ENCODE peak calls at places on chromosome 6, in four cellular contexts. D is mesenchymal stem cell, G is IMR-90, O is neuronal stem cell. F is an unnamed sample.

GRCh38 chr6:1705183-1705582 is 95.5 kb downstream of the FOXC1 start:
- DNase-seq in O (no peak), G (no peak), D (no peak), F (no peak)

GRCh38 chr6:116070990-116071389 is 10.3 kb upstream of the FRK start:
- DNase-seq in O (no peak), G (peak; percentile 21), D (no peak), F (no peak)

GRCh38 chr6:155352812-155353211 is 38.5 kb upstream of the TFB1M start:
- DNase-seq in G (peak; percentile 90), O (no peak), D (peak; percentile 47), F (no peak)

GRCh38 chr6:134111062-134111677 is 58.7 kb upstream of the SLC2A12 start:
- DNase-seq in G (peak; percentile 68), O (peak; percentile 21), D (peak; percentile 70), F (peak; percentile 58)

GRCh38 chr6:42250509-42250908 is 32.8 kb upstream of the MRPS10 start:
- DNase-seq in D (no peak), O (peak; percentile 73), G (no peak), F (no peak)

GRCh38 chr6:1143655-1144054 is 168.2 kb upstream of the FOXQ1 start:
- DNase-seq in O (no peak), D (peak; percentile 20), G (peak; percentile 87), F (no peak)

GRCh38 chr6:25706314-25707014 is 48.1 kb upstream of the SLC17A4 start:
- DNase-seq in O (no peak), G (no peak), D (peak; percentile 2), F (no peak)

GRCh38 chr6:52534966-52535390 is 41.9 kb downstream of the TRAM2 start:
- DNase-seq in D (no peak), G (no peak), O (no peak), F (no peak)

GRCh38 chr6:139381216-139381615 is 6.8 kb upstream of the CITED2 start:
- DNase-seq in O (no peak), G (peak; percentile 50), D (no peak), F (no peak)

GRCh38 chr6:13445005-13445743 is 42.2 kb downstream of the GFOD1 start:
- DNase-seq in O (no peak), G (peak; percentile 64), D (no peak), F (no peak)

GRCh38 chr6:29656798-29657197 is at the start of gene MOG:
- DNase-seq in O (no peak), D (no peak), G (no peak), F (no peak)

GRCh38 chr6:156729248-156729647 is 47.9 kb upstream of the ARID1B start:
- DNase-seq in D (peak; percentile 54), O (no peak), G (peak; percentile 68), F (no peak)

GRCh38 chr6:159505140-159505922 is 187.7 kb downstream of the SOD2 start:
- DNase-seq in D (no peak), G (no peak), O (no peak), F (no peak)

GRCh38 chr6:157107915-157108651 is 215.2 kb downstream of the TMEM242 start:
- DNase-seq in O (no peak), D (peak; percentile 98), G (peak; percentile 98), F (no peak)

GRCh38 chr6:99241905-99242534 is 107.5 kb downstream of the FAXC start:
- DNase-seq in O (peak; percentile 35), G (peak; percentile 40), D (peak; percentile 13), F (peak; percentile 45)

GRCh38 chr6:53426544-53427270 is 78.0 kb upstream of the ELOVL5 start:
- DNase-seq in G (no peak), D (no peak), O (no peak), F (no peak)

GRCh38 chr6:85458184-85458583 is 8.3 kb downstream of the NT5E start:
- DNase-seq in O (no peak), D (no peak), G (no peak), F (no peak)

GRCh38 chr6:34237316-34237721 is 646 bp downstream of the HMGA1 start:
- DNase-seq in O (no peak), G (no peak), D (no peak), F (no peak)

GRCh38 chr6:110331816-110332215 is 26.3 kb downstream of the METTL24 start:
- DNase-seq in D (peak; percentile 61), G (peak; percentile 2), O (no peak), F (peak; percentile 37)

GRCh38 chr6:148747145-148747492 is 289 bp downstream of the UST start:
- DNase-seq in O (peak; percentile 54), G (peak; percentile 42), D (peak; percentile 66), F (no peak)

GRCh38 chr6:53302678-53303360 is 45.9 kb downstream of the ELOVL5 start:
- DNase-seq in G (peak; percentile 82), O (no peak), D (peak; percentile 66), F (no peak)

GRCh38 chr6:84967965-84968364 is 203.6 kb upstream of the TBX18 start:
- DNase-seq in G (no peak), D (no peak), O (no peak), F (no peak)

GRCh38 chr6:27296106-27296783 is 15.8 kb downstream of the POM121L2 start:
- DNase-seq in O (no peak), D (peak; percentile 61), G (peak; percentile 41), F (peak; percentile 85)

GRCh38 chr6:107118976-107119375 is 3.7 kb upstream of the BEND3 start:
- DNase-seq in G (no peak), O (no peak), D (no peak), F (no peak)

GRCh38 chr6:103893082-103893481 is 966.6 kb downstream of the HACE1 start:
- DNase-seq in O (no peak), G (no peak), D (peak; percentile 25), F (no peak)

DNA sequence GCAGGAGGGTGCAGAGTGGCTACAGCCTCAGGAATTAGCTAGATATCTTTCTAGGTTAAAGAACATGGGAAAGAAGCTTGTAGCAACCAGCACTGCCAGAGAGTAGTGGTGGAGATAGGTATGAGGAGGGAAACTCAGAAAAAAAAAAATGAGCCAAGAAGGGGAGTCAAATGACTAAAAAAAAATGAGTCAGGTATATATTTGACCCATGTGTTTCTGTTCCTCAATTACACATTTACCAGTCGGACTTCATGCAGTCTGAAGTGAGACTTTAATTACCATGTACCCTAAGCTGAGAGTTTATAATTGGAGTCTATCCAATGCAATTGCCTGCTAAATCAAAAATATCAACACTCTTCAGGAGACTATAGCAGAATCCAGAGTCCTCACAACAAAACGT is 964.6 kb downstream of the HACE1 start:
- DNase-seq in D (no peak), G (no peak), O (no peak), F (no peak)
- H3K79me1 ChIP-seq in D (no peaks in the 10 kb centered on the region), G (no peaks in the 10 kb centered on the region), O (no peaks in the 10 kb centered on the region), F (no peaks in the 10 kb centered on the region)

GRCh38 chr6:79173378-79173777 is 61.1 kb downstream of the HMGN3 start:
- DNase-seq in G (no peak), D (no peak), O (no peak), F (no peak)
- H4K91ac ChIP-seq in G (no peak overlapping the region), D (no peak overlapping the region), O (no peak overlapping the region), F (no peak overlapping the region)

GRCh38 chr6:164303092-164304007 is 888.8 kb downstream of the QKI start:
- DNase-seq in G (no peak), D (no peak), O (no peak), F (no peak)
- H3K9me3 ChIP-seq in G (peaks cover 17% of the 10 kb centered on the region), D (no peaks in the 10 kb centered on the region), O (no peaks in the 10 kb centered on the region), F (no peaks in the 10 kb centered on the region)

GRCh38 chr6:35496036-35496850 is 636 bp downstream of the TEAD3 start:
- DNase-seq in D (no peak), O (peak; percentile 59), G (no peak), F (no peak)
- H3K79me1 ChIP-seq in D (peaks cover 8% of the 10 kb centered on the region), O (peaks cover 14% of the 10 kb centered on the region), G (peaks cover 63% of the 10 kb centered on the region), F (no peaks in the 10 kb centered on the region)

DNA sequence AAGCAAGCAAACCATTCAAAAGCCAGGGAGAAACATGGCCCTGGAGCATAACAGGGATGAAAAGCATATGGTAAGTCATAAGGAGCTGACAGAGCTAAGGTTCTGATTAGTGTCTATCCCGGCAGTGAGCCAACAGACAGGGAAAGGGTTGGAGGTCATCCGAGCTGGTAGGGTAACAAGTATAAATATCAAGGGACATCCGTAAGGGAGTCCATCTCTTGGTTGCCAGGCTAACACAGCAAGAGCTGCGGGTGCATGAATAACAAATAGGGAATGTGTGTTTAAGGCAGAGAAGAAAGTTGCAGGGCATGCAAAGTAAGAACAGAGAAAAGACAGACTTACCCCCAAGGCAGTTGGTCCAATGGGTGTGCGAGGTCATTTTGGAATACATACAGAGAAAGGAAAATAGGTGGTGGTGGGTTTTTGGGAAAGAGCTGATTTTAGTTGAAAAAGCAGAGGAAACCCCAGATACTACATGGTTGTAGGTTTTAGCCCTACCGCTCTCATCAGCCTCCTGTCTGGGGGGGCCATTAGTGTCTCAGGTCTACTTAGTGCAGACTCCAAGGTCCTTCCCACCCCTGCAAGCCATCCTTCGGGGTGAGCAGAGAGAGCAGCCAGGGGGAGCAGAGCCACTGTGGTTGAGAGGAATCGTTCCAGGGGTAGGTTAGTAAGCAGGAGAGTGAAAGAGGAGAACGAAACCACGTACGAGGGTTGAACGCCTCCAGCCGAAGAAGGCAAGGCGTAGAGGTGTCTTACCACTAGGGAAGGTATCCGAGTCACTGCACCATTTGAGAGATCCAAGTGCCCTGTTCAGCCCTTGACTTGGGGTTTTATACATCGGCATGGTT is at the start of gene ERVFRD-1:
- DNase-seq in O (no peak), D (no peak), G (no peak), F (no peak)
- H4K91ac ChIP-seq in O (no peak within 1 kb of the TSS), D (no peak within 1 kb of the TSS), G (no peak within 1 kb of the TSS), F (no peak within 1 kb of the TSS)

DNA sequence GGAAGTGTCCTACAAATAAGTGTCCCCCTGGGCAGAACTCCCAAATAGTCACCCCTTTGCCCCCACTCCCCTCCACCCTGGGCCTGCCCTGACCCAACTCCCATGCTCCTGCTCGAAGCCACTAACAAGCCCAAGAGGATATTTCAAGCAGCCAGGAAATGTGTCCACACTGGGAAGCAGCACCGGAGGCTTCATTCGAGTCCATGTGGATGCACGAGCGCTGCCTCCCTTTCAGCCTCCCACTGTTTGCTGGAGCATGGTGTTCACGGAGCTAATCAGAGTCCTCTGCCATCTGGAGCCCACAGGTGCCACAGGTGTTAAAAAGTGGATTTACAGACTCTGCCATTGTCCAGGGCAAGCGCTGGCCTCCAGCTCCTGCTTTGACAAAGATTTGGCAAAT is 177.6 kb downstream of the TTLL2 start:
- DNase-seq in O (no peak), D (no peak), G (no peak), F (no peak)
- H3K9me3 ChIP-seq in O (no peaks in the 10 kb centered on the region), D (no peaks in the 10 kb centered on the region), G (peaks cover 66% of the 10 kb centered on the region), F (no peaks in the 10 kb centered on the region)

GRCh38 chr6:111792914-111793700 is 80.1 kb downstream of the FYN start:
- DNase-seq in G (no peak), D (no peak), O (no peak), F (no peak)

GRCh38 chr6:111791415-111791814 is 81.8 kb downstream of the FYN start:
- DNase-seq in D (peak; percentile 58), O (no peak), G (peak; percentile 42), F (no peak)

GRCh38 chr6:111788779-111789276 is 84.4 kb downstream of the FYN start:
- DNase-seq in G (no peak), O (peak; percentile 47), D (no peak), F (no peak)

GRCh38 chr6:111792241-111792640 is 81.0 kb downstream of the FYN start:
- DNase-seq in D (no peak), O (no peak), G (no peak), F (no peak)

DNA sequence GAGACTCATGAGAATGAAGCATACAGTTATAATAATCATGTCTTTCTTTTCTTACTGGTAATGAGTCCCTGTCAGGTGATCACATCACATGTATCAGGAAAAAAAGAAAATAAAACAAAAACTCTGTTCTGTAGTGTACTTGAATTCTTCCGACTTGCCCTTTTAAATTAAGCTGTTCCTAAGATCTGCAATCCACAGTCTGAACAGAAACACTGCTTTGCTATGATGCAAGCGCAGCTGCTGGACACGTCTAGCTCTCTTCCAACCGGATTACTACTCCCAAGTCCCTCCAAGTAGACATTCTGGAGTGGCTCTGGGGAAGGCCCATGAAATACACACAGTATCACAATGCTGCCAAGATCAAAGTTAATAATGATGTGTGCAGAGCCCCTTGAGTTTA is 83.7 kb downstream of the FYN start:
- DNase-seq in G (peak; percentile 40), D (peak; percentile 36), O (no peak), F (no peak)
- H3K79me1 ChIP-seq in G (peaks cover 22% of the 10 kb centered on the region), D (peaks cover 18% of the 10 kb centered on the region), O (no peaks in the 10 kb centered on the region), F (no peaks in the 10 kb centered on the region)